ENCODE peak calls at places on chromosomes 1 and 21, in four cellular contexts. S, A, H and R are unnamed samples.
A peak's percentile ranks its signal among the peaks of the same experiment; 100 is the strongest.

GRCh38 chr1:210726621-210727020 is 397.9 kb downstream of the HHAT start:
- DNase-seq in S (no peak), H (peak; percentile 72), A (no peak), R (peak; percentile 18)

GRCh38 chr1:211520641-211521040 is 28.7 kb upstream of the RD3 start:
- DNase-seq in S (no peak), A (peak; percentile 29), H (no peak), R (no peak)

GRCh38 chr1:116762781-116763115 is 8.5 kb downstream of the CD2 start:
- DNase-seq in H (peak; percentile 33), A (no peak), S (no peak), R (no peak)

GRCh38 chr1:1208713-1209433 is 2.5 kb upstream of the TNFRSF18 start:
- DNase-seq in A (no peak), H (peak; percentile 62), S (no peak), R (peak; percentile 30)

GRCh38 chr1:222441006-222441620 is 106.8 kb downstream of the HHIPL2 start:
- DNase-seq in H (no peak), A (no peak), S (no peak), R (peak; percentile 17)

GRCh38 chr1:17948594-17948993 is 159.0 kb upstream of the IGSF21 start:
- DNase-seq in H (no peak), A (no peak), S (no peak), R (no peak)

GRCh38 chr1:18908911-18909771 is 6.8 kb upstream of the ALDH4A1 start:
- DNase-seq in S (no peak), A (no peak), H (peak; percentile 70), R (no peak)

GRCh38 chr1:30523055-30524020 is 200.0 kb downstream of the MATN1 start:
- DNase-seq in A (no peak), S (no peak), H (no peak), R (peak; percentile 48)

GRCh38 chr1:156055649-156056048 is 1.1 kb downstream of the LAMTOR2 start:
- DNase-seq in A (no peak), H (no peak), S (no peak), R (no peak)

GRCh38 chr1:25561426-25562100 is 18.2 kb downstream of the LDLRAP1 start:
- DNase-seq in H (no peak), A (peak; percentile 34), S (no peak), R (no peak)

GRCh38 chr1:25560788-25561187 is 17.4 kb downstream of the LDLRAP1 start:
- DNase-seq in A (no peak), S (no peak), H (no peak), R (no peak)

GRCh38 chr1:25563330-25564215 is 20.2 kb downstream of the LDLRAP1 start:
- DNase-seq in S (no peak), A (no peak), H (no peak), R (no peak)

GRCh38 chr1:25562928-25563283 is 19.5 kb downstream of the LDLRAP1 start:
- DNase-seq in S (no peak), H (no peak), A (no peak), R (no peak)

GRCh38 chr1:25562101-25562927 is 18.9 kb downstream of the LDLRAP1 start:
- DNase-seq in H (no peak), A (no peak), S (peak; percentile 48), R (no peak)
- H3K4me3 ChIP-seq in H (no peak overlapping the region), A (no peak overlapping the region), S (no peak overlapping the region), R (no peak overlapping the region)

GRCh38 chr1:119079881-119080280 is 60.6 kb downstream of the WARS2 start:
- DNase-seq in A (no peak), S (no peak), H (no peak), R (no peak)
- H3K36me3 ChIP-seq in A (no peaks in the 10 kb centered on the region), S (no peaks in the 10 kb centered on the region), H (no peaks in the 10 kb centered on the region), R (no peaks in the 10 kb centered on the region)

GRCh38 chr21:27275294-27275927 is 308.5 kb upstream of the ADAMTS5 start:
- DNase-seq in H (no peak), A (no peak), S (no peak), R (peak; percentile 88)
- TF ChIP-seq FOS in H (no peak), A (no peak), S (no peak), R (peak; percentile 35)

DNA sequence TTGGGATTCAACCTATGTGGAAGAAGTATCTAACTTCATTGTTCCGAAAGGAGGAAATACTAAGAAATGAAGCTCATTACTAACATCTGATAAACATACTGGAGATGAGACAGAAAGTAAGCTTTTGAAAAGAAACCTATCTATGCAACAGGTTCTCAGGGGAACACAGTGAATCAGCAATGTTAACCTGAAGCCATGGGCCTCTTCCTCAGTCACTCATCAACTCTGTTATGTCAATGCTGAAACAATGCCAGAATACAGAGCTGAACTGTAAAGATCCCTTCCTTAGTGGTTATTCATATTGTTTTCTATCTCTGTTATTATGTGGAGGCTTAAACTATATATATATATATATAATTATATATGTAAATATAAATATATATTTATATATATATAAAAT is 55.5 kb upstream of the ESRRG start:
- DNase-seq in S (no peak), A (no peak), H (no peak), R (no peak)
- H3K4me3 ChIP-seq in S (no peak overlapping the region), A (no peak overlapping the region), H (no peak overlapping the region), R (no peak overlapping the region)

GRCh38 chr1:160217466-160218165 is 12.4 kb downstream of the PEA15 start:
- DNase-seq in S (no peak), H (no peak), A (peak; percentile 60), R (no peak)

GRCh38 chr1:160219062-160219929 is 14.1 kb downstream of the PEA15 start:
- DNase-seq in A (peak; percentile 73), H (no peak), S (no peak), R (peak; percentile 80)

GRCh38 chr1:160222521-160222920 is 17.3 kb downstream of the PEA15 start:
- DNase-seq in H (no peak), A (no peak), S (no peak), R (no peak)

GRCh38 chr1:160220301-160220700 is 15.1 kb downstream of the PEA15 start:
- DNase-seq in A (no peak), H (no peak), S (no peak), R (no peak)

GRCh38 chr1:160221089-160221488 is 15.9 kb downstream of the PEA15 start:
- DNase-seq in H (no peak), A (no peak), S (no peak), R (no peak)
- H3K36me3 ChIP-seq in H (peaks cover 98% of the 10 kb centered on the region), A (peaks cover 53% of the 10 kb centered on the region), S (peaks cover 30% of the 10 kb centered on the region), R (peaks cover 63% of the 10 kb centered on the region)

GRCh38 chr21:29145837-29146453 is 15.5 kb downstream of the MAP3K7CL start:
- DNase-seq in A (peak; percentile 34), H (no peak), S (no peak), R (no peak)

GRCh38 chr21:29146726-29147125 is 16.3 kb downstream of the MAP3K7CL start:
- DNase-seq in A (peak; percentile 10), S (no peak), H (no peak), R (no peak)

GRCh38 chr21:29144736-29145353 is 14.4 kb downstream of the MAP3K7CL start:
- DNase-seq in S (no peak), A (no peak), H (no peak), R (peak; percentile 61)

GRCh38 chr21:29148535-29148934 is 18.1 kb downstream of the MAP3K7CL start:
- DNase-seq in A (no peak), H (no peak), S (no peak), R (peak; percentile 64)

DNA sequence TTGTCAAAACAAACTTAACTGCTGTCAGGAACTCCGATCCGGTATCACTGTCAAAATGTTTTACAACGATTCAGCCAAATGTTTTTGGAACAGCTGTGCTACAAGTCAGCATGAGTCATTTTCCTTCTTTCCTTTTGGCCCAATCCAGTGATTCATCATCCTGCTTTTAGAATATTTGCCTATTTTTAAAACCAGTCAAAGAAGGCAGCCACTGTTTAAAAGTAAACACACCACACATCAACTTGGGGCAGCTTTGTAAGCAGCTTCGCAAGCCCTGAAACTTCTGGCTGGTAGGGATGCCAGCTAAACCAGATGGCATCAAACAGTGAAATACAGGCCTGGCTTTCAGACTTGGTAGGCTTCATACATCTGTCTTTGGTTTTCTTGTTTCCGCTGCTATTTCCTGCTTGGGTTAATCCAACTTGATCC is 14.9 kb downstream of the MAP3K7CL start:
- DNase-seq in A (peak; percentile 96), H (no peak), S (no peak), R (peak; percentile 95)
- TF ChIP-seq FOS in A (peak; percentile 99), H (no peak), S (no peak), R (peak; percentile 90)

GRCh38 chr1:34781844-34782391 is 904 bp downstream of the GJB3 start:
- DNase-seq in A (no peak), S (no peak), H (no peak), R (no peak)

GRCh38 chr1:34780528-34780927 is 486 bp upstream of the GJB3 start:
- DNase-seq in H (no peak), S (no peak), A (no peak), R (no peak)

GRCh38 chr1:34779526-34779925 is 1.5 kb upstream of the GJB3 start:
- DNase-seq in H (no peak), A (no peak), S (no peak), R (no peak)

GRCh38 chr1:34779962-34780361 is 1.1 kb upstream of the GJB3 start:
- DNase-seq in H (no peak), A (no peak), S (no peak), R (no peak)

GRCh38 chr1:34781071-34781843 is at the start of gene GJB3:
- DNase-seq in S (no peak), A (no peak), H (peak; percentile 36), R (no peak)
- H3K4me3 ChIP-seq in S (no peak within 1 kb of the TSS), A (no peak within 1 kb of the TSS), H (no peak within 1 kb of the TSS), R (peak within 1 kb of the TSS; percentile 1)

GRCh38 chr1:77584884-77585283 is 97.6 kb downstream of the ZZZ3 start:
- DNase-seq in A (no peak), S (no peak), H (no peak), R (no peak)

GRCh38 chr1:77583483-77583882 is 99.0 kb downstream of the ZZZ3 start:
- DNase-seq in H (no peak), S (no peak), A (no peak), R (no peak)

GRCh38 chr1:77582905-77583304 is 99.6 kb downstream of the ZZZ3 start:
- DNase-seq in S (no peak), H (no peak), A (no peak), R (no peak)

DNA sequence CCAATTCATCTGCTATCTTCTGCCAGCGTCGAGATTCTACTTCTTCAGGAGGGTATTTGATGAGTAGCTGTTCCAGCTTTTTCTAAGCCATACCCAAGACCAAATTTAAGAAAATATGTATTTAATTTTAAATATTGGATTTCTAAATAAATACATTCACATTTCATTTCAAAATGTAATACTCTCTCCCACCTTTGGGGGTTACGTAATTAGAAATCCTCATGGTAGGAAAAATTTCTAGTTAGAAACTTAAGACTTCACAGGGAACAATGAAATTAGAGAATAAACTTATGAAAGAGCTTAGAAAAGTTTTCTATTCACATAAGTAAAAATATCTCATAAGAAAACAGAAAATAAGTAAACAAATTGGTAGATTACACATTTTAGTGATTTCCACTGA is 102.9 kb downstream of the ZZZ3 start:
- DNase-seq in H (no peak), A (no peak), S (no peak), R (no peak)
- H3K36me3 ChIP-seq in H (peaks cover 72% of the 10 kb centered on the region), A (peaks cover 6% of the 10 kb centered on the region), S (no peaks in the 10 kb centered on the region), R (peaks cover 25% of the 10 kb centered on the region)

GRCh38 chr1:26965628-26966027 is 5.4 kb upstream of the KDF1 start:
- DNase-seq in A (no peak), S (no peak), H (no peak), R (no peak)
- TF ChIP-seq FOS in A (no peak), S (no peak), H (no peak), R (no peak)